ENCODE peak calls at places on chromosomes 16 and 17, in seven cellular contexts. V is substantia nigra; G is stromal cell of bone marrow; X is anterior cingulate cortex; M is central memory CD8-positive, alpha-beta T cell; P is activated T-helper 1 cell treated with Interleukin-2 at 50 U/mL for 16 hours; L is GM03348. I is an unnamed sample.

GRCh38 chr17:49226771-49227435 is 3.7 kb downstream of the PHOSPHO1 start:
- DNase-seq in M (no peak), G (no peak), P (no peak), L (no peak), X (no peak), V (no peak), I (no peak)

GRCh38 chr16:3807425-3808123 is 72.9 kb downstream of the CREBBP start:
- DNase-seq in P (no peak), L (no peak), G (no peak), X (no peak), M (no peak), V (no peak), I (no peak)

GRCh38 chr17:34755371-34755770 is 176.0 kb downstream of the TMEM132E start:
- DNase-seq in G (no peak), M (no peak), L (no peak), V (no peak), X (no peak), P (no peak), I (no peak)

GRCh38 chr17:10631048-10631700 is 25.9 kb downstream of the MYH3 start:
- DNase-seq in G (no peak), L (peak), X (no peak), P (no peak), M (no peak), V (no peak), I (peak)

GRCh38 chr16:87435399-87436224 is 43.5 kb downstream of the MAP1LC3B start:
- DNase-seq in V (no peak), X (no peak), L (peak), G (peak), P (no peak), M (no peak), I (peak)

GRCh38 chr16:85781685-85782370 is 17.5 kb downstream of the EMC8 start:
- DNase-seq in X (peak), M (no peak), L (peak), G (no peak), V (peak), P (no peak), I (peak)

GRCh38 chr16:59179446-59180082 is 445.4 kb upstream of the GOT2 start:
- DNase-seq in X (no peak), M (no peak), L (no peak), P (no peak), G (peak), V (no peak), I (peak)

GRCh38 chr16:81004646-81005353 is 1.9 kb downstream of the CMC2 start:
- DNase-seq in M (no peak), V (peak), P (no peak), L (peak), G (peak), X (no peak), I (peak)

GRCh38 chr17:55443904-55444303 is 22.3 kb upstream of the MMD start:
- DNase-seq in M (no peak), L (no peak), X (no peak), G (no peak), V (no peak), P (no peak), I (no peak)

GRCh38 chr16:26985100-26986065 is 81.3 kb upstream of the C16orf82 start:
- DNase-seq in G (no peak), X (no peak), M (no peak), P (no peak), L (no peak), V (no peak), I (no peak)

GRCh38 chr17:44760474-44761308 is 1.9 kb downstream of the ADAM11 start:
- DNase-seq in P (no peak), G (no peak), X (no peak), M (no peak), V (no peak), L (no peak), I (no peak)

GRCh38 chr17:65723356-65723928 is 162.0 kb upstream of the AXIN2 start:
- DNase-seq in P (no peak), V (no peak), G (no peak), M (no peak), X (no peak), L (peak), I (peak)

GRCh38 chr17:21272881-21273839 is 11.4 kb upstream of the MAP2K3 start:
- DNase-seq in L (no peak), G (no peak), P (no peak), V (no peak), M (no peak), X (no peak), I (no peak)

GRCh38 chr16:14525596-14525995 is 104.5 kb downstream of the PARN start:
- DNase-seq in X (no peak), V (no peak), L (no peak), P (no peak), G (no peak), M (no peak), I (no peak)

GRCh38 chr17:49549311-49549605 is 26.4 kb upstream of the NXPH3 start:
- DNase-seq in P (no peak), G (no peak), L (no peak), V (no peak), M (no peak), X (no peak), I (no peak)